ENCODE peak calls at places on chromosome 5, in eight cellular contexts. M is heart right ventricle; D is activated naive CD8-positive, alpha-beta T cell treated with anti-CD3 and anti-CD28 coated beads, Interleukin-2, amount 50 U/mL, for 24 hours; K is left lung; E is Right ventricle myocardium inferior; R is left ventricle myocardium superior; A is stimulated activated naive CD8-positive, alpha-beta T cell treated with anti-CD3 and anti-CD28 coated beads, Interleukin-15, Interleukin-2, amounts not matched to agents 100 U/mL and 50 U/mL, for 24 hours; O is left colon. P is an unnamed sample.

GRCh38 chr5:89996892-89997291 is 412.7 kb downstream of the CETN3 start:
- ATAC-seq in M (no peak), D (no peak), K (no peak), E (no peak), R (no peak), A (no peak), O (peak; percentile 95), P (no peak)

GRCh38 chr5:97623441-97623840 is 440.4 kb upstream of the RIOK2 start:
- ATAC-seq in M (no peak), D (no peak), K (no peak), E (no peak), R (no peak), A (no peak), O (no peak), P (no peak)

GRCh38 chr5:92402045-92402444 is 1018.9 kb upstream of the ARRDC3 start:
- ATAC-seq in M (no peak), D (no peak), K (no peak), E (no peak), R (no peak), A (no peak), O (no peak), P (no peak)

GRCh38 chr5:80736730-80737129 is 81.9 kb upstream of the DHFR start:
- ATAC-seq in M (no peak), D (no peak), K (no peak), E (no peak), R (no peak), A (no peak), O (no peak), P (no peak)

GRCh38 chr5:90940227-90940995 is 381.8 kb downstream of the ADGRV1 start:
- ATAC-seq in M (no peak), D (peak; percentile 100), K (peak; percentile 75), E (no peak), R (no peak), A (peak; percentile 99), O (peak; percentile 92), P (peak; percentile 100)

GRCh38 chr5:89128097-89128496 is 245.1 kb upstream of the MEF2C start:
- ATAC-seq in M (no peak), D (no peak), K (no peak), E (no peak), R (no peak), A (peak; percentile 32), O (no peak), P (no peak)

GRCh38 chr5:134851307-134851923 is 5.6 kb downstream of the C5orf24 start:
- ATAC-seq in M (no peak), D (no peak), K (peak; percentile 39), E (no peak), R (no peak), A (no peak), O (no peak), P (peak; percentile 45)

GRCh38 chr5:57889558-57889957 is 406.9 kb upstream of the ACTBL2 start:
- ATAC-seq in M (peak; percentile 90), D (no peak), K (peak; percentile 82), E (peak; percentile 83), R (peak; percentile 90), A (no peak), O (peak; percentile 76), P (no peak)

GRCh38 chr5:90658620-90659019 is 100.0 kb downstream of the ADGRV1 start:
- ATAC-seq in M (no peak), D (no peak), K (no peak), E (no peak), R (no peak), A (no peak), O (no peak), P (no peak)

GRCh38 chr5:67537439-67538342 is 341.1 kb upstream of the CD180 start:
- ATAC-seq in M (peak; percentile 67), D (no peak), K (peak; percentile 91), E (peak; percentile 64), R (peak; percentile 74), A (no peak), O (no peak), P (peak; percentile 39)

GRCh38 chr5:50445281-50445949 is 4.3 kb upstream of the EMB start:
- ATAC-seq in M (no peak), D (peak; percentile 29), K (no peak), E (no peak), R (no peak), A (peak; percentile 28), O (no peak), P (peak; percentile 47)

GRCh38 chr5:4941957-4942830 is 197.9 kb upstream of the ADAMTS16 start:
- ATAC-seq in M (no peak), D (no peak), K (peak; percentile 79), E (peak; percentile 56), R (peak; percentile 38), A (no peak), O (no peak), P (no peak)

GRCh38 chr5:81544351-81545001 is 150.5 kb upstream of the ACOT12 start:
- ATAC-seq in M (no peak), D (no peak), K (no peak), E (no peak), R (no peak), A (no peak), O (peak; percentile 98), P (no peak)

GRCh38 chr5:55982957-55983381 is 11.8 kb downstream of the IL6ST start:
- ATAC-seq in M (peak; percentile 80), D (no peak), K (peak; percentile 72), E (peak; percentile 32), R (peak; percentile 55), A (no peak), O (peak; percentile 94), P (no peak)

GRCh38 chr5:112379541-112380325 is 39.3 kb downstream of the EPB41L4A start:
- ATAC-seq in M (no peak), D (no peak), K (no peak), E (peak; percentile 48), R (peak; percentile 54), A (no peak), O (no peak), P (no peak)

GRCh38 chr5:142981886-142982820 is 212.0 kb downstream of the ARHGAP26 start:
- ATAC-seq in M (peak; percentile 96), D (no peak), K (peak; percentile 91), E (peak; percentile 94), R (peak; percentile 95), A (no peak), O (peak; percentile 89), P (no peak)

GRCh38 chr5:72330712-72331111 is 10.5 kb downstream of the PTCD2 start:
- ATAC-seq in M (no peak), D (no peak), K (no peak), E (no peak), R (no peak), A (no peak), O (no peak), P (no peak)

GRCh38 chr5:78009937-78010527 is 233.9 kb upstream of the TBCA start:
- ATAC-seq in M (peak; percentile 34), D (no peak), K (peak; percentile 53), E (peak; percentile 37), R (peak; percentile 26), A (no peak), O (no peak), P (no peak)

GRCh38 chr5:96074460-96075254 is 113.0 kb upstream of the ELL2 start:
- ATAC-seq in M (no peak), D (no peak), K (no peak), E (no peak), R (no peak), A (no peak), O (no peak), P (no peak)

GRCh38 chr5:35061216-35061615 is 13.5 kb upstream of the AGXT2 start:
- ATAC-seq in M (no peak), D (no peak), K (peak; percentile 33), E (no peak), R (no peak), A (no peak), O (no peak), P (no peak)

GRCh38 chr5:43555895-43556606 is 826 bp downstream of the PAIP1 start:
- ATAC-seq in M (peak; percentile 68), D (no peak), K (peak; percentile 62), E (peak; percentile 52), R (peak; percentile 62), A (no peak), O (peak; percentile 43), P (peak; percentile 58)

GRCh38 chr5:90484540-90484939 is 9.9 kb downstream of the POLR3G start:
- ATAC-seq in M (no peak), D (no peak), K (no peak), E (no peak), R (no peak), A (no peak), O (no peak), P (no peak)

GRCh38 chr5:67306997-67307580 is 110.5 kb upstream of the CD180 start:
- ATAC-seq in M (no peak), D (no peak), K (no peak), E (no peak), R (no peak), A (no peak), O (no peak), P (no peak)

GRCh38 chr5:67476531-67476930 is 279.9 kb upstream of the CD180 start:
- ATAC-seq in M (no peak), D (no peak), K (peak; percentile 75), E (no peak), R (no peak), A (no peak), O (no peak), P (no peak)

GRCh38 chr5:140259509-140259908 is 43.4 kb downstream of the PFDN1 start:
- ATAC-seq in M (no peak), D (no peak), K (peak; percentile 65), E (no peak), R (no peak), A (no peak), O (peak; percentile 82), P (peak; percentile 50)

GRCh38 chr5:170749911-170750431 is 33.6 kb upstream of the GABRP start:
- ATAC-seq in M (no peak), D (no peak), K (no peak), E (no peak), R (no peak), A (no peak), O (peak; percentile 79), P (no peak)

GRCh38 chr5:107467137-107467932 is 203.4 kb downstream of the EFNA5 start:
- ATAC-seq in M (peak; percentile 72), D (no peak), K (no peak), E (no peak), R (peak; percentile 60), A (no peak), O (peak; percentile 96), P (no peak)

GRCh38 chr5:132397224-132397623 is 27.7 kb downstream of the SLC22A5 start:
- ATAC-seq in M (no peak), D (no peak), K (no peak), E (no peak), R (no peak), A (no peak), O (peak; percentile 21), P (no peak)

P was measured in activated T-helper 17 cell treated with anti-CD3 and anti-CD28 coated beads, Interleukin-2, amount 50 U/mL, for 72 hours.